ENCODE peak calls at places on chromosomes 2 and 18, in four cellular contexts. E is hepatocyte, B is HCT116, Q is PC-3. Y is an unnamed sample.

GRCh38 chr2:3253913-3254437 is 123.6 kb downstream of the EIPR1 start:
- DNase-seq in E (no peak), B (no peak), Q (no peak), Y (no peak)

GRCh38 chr18:26405190-26405781 is 143.1 kb downstream of the KCTD1 start:
- DNase-seq in E (peak; percentile 51), B (peak; percentile 36), Q (peak; percentile 62), Y (no peak)

GRCh38 chr2:154013514-154013913 is 141.8 kb downstream of the GALNT13 start:
- DNase-seq in E (no peak), B (no peak), Q (no peak), Y (no peak)

GRCh38 chr2:120239488-120240287 is 13.0 kb upstream of the RALB start:
- DNase-seq in E (peak; percentile 85), B (no peak), Q (peak; percentile 92), Y (no peak)

GRCh38 chr2:179569834-179570233 is 291.6 kb downstream of the ZNF385B start:
- DNase-seq in E (peak; percentile 56), B (no peak), Q (peak; percentile 68), Y (no peak)

GRCh38 chr2:31414601-31415241 is at the start of gene XDH:
- DNase-seq in E (peak; percentile 66), B (no peak), Q (peak; percentile 68), Y (no peak)

GRCh38 chr2:86441789-86442641 is 844 bp downstream of the KDM3A start:
- DNase-seq in E (peak; percentile 67), B (no peak), Q (peak; percentile 43), Y (no peak)

GRCh38 chr18:50297621-50298442 is 10.3 kb upstream of the CXXC1 start:
- DNase-seq in E (peak; percentile 70), B (no peak), Q (no peak), Y (no peak)

GRCh38 chr2:202564226-202564625 is 70.5 kb upstream of the FAM117B start:
- DNase-seq in E (no peak), B (no peak), Q (no peak), Y (no peak)

GRCh38 chr2:1730047-1730937 is 14.0 kb downstream of the PXDN start:
- DNase-seq in E (peak; percentile 59), B (no peak), Q (peak; percentile 92), Y (no peak)

GRCh38 chr2:203341741-203342310 is 13.6 kb downstream of the ABI2 start:
- DNase-seq in E (no peak), B (no peak), Q (peak; percentile 34), Y (no peak)

GRCh38 chr18:48575658-48576453 is 37.0 kb downstream of the CTIF start:
- DNase-seq in E (no peak), B (no peak), Q (no peak), Y (no peak)

GRCh38 chr2:109591236-109591635 is 22.5 kb downstream of the SEPTIN10 start:
- DNase-seq in E (no peak), B (no peak), Q (no peak), Y (no peak)

GRCh38 chr2:1758774-1759610 is 14.7 kb upstream of the PXDN start:
- DNase-seq in E (no peak), B (no peak), Q (no peak), Y (no peak)

GRCh38 chr2:231965118-231965517 is 3.6 kb downstream of the DIS3L2 start:
- DNase-seq in E (no peak), B (no peak), Q (no peak), Y (no peak)

GRCh38 chr2:75094405-75094804 is 104.9 kb downstream of the TACR1 start:
- DNase-seq in E (no peak), B (no peak), Q (no peak), Y (no peak)

GRCh38 chr2:71282493-71282892 is 49.1 kb upstream of the ZNF638 start:
- DNase-seq in E (no peak), B (no peak), Q (no peak), Y (no peak)

GRCh38 chr2:232147440-232148077 is 186.0 kb downstream of the DIS3L2 start:
- DNase-seq in E (no peak), B (no peak), Q (no peak), Y (no peak)

GRCh38 chr2:19362094-19362649 is 3.7 kb upstream of the OSR1 start:
- DNase-seq in E (no peak), B (no peak), Q (peak; percentile 44), Y (no peak)

GRCh38 chr2:19361325-19361990 is 3.0 kb upstream of the OSR1 start:
- DNase-seq in E (no peak), B (no peak), Q (no peak), Y (no peak)

GRCh38 chr2:19364014-19364413 is 5.6 kb upstream of the OSR1 start:
- DNase-seq in E (no peak), B (no peak), Q (no peak), Y (no peak)

GRCh38 chr2:19363474-19363778 is 5.0 kb upstream of the OSR1 start:
- DNase-seq in E (no peak), B (no peak), Q (no peak), Y (no peak)

DNA sequence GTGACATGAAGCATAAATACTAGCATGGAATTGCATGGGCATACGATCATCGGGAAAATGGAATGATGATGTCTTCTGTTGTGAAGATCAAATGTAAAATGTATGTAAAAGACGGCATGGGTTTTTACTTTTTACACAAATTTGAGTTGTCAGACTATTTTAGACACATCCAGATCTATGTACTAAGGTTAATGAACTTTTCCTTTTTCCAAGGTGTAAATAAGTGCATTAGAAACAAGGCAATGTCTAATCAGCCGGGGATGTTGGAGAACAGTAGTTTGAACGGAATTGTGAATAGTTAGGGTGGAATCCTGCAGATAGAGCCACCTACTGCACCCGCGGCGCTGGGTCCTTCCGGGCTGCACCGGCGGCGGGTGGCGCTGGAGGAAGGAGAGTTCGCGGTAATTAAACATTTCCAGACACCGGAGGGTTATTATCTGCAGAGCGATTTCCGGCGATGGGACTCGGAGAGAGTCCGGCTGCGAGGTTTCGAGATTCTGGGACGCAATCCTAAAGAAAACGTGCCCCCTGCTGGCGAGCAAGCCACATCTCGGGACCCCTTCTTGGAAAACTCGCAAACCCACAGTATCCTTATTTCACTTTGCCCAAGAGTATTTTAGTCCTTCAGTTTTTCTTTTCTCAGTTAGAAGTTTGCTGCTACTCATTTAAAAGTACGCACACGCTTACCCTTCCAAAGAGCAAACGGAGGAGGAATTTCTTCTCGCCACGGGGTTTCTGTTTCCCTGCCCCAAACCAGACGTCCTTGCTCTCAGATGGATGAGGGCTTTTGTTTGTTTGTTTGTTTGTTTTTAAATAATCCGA is 4.4 kb upstream of the OSR1 start:
- DNase-seq in E (peak; percentile 90), B (peak; percentile 69), Q (peak; percentile 90), Y (peak; percentile 24)
- TF ChIP-seq EZH2 in E (no peak), B (no peak), Q (no peak), Y (no peak)

GRCh38 chr2:37387143-37387835 is 42.9 kb downstream of the QPCT start:
- DNase-seq in E (no peak), B (no peak), Q (peak; percentile 24), Y (no peak)
- H3K4me3 ChIP-seq in E (no peak overlapping the region), B (no peak overlapping the region), Q (no peak overlapping the region), Y (no peak overlapping the region)

GRCh38 chr2:217992061-217992460 is 10.7 kb downstream of the TNS1 start:
- DNase-seq in E (no peak), B (no peak), Q (no peak), Y (no peak)

GRCh38 chr2:217995741-217996141 is 7.1 kb downstream of the TNS1 start:
- DNase-seq in E (no peak), B (no peak), Q (no peak), Y (no peak)

GRCh38 chr2:217993055-217993645 is 9.6 kb downstream of the TNS1 start:
- DNase-seq in E (no peak), B (no peak), Q (peak; percentile 11), Y (no peak)

GRCh38 chr2:217994776-217995274 is 8.0 kb downstream of the TNS1 start:
- DNase-seq in E (no peak), B (no peak), Q (peak; percentile 38), Y (no peak)

DNA sequence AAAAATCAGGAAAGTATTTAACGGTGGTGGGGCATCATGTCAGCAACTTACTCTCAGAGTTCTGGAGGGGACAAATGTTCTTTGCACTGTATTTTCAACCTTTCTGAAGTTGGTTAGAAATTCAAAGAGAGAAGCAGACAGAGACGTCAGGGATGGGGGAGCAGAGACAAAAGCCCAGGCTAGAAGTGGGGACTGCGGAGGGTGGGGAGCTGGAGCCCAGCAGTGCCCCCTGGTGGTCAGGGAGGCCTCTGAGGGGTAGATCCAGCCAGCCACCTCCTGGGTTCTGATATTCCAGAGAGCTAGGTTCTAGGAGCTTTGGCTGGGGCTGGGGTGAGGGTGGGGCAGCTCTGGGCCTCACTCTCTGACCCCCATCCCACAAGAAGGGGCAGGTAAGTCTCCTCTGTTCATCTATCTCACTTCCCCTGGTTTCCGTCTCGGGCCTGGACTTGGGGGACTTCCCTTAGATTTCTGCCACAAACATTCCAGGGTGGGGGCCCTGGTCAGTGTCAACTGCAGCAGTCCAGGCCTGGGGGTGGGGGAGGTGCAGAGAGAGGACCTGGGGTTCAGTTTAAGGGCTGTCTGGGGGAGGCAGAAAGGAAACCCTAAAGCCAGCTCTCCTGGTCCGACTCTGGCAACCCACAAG is 8.9 kb downstream of the TNS1 start:
- DNase-seq in E (peak; percentile 77), B (no peak), Q (peak; percentile 35), Y (no peak)
- H3K27ac ChIP-seq in E (peak overlapping the region; percentile 40), B (no peak overlapping the region), Q (no peak overlapping the region), Y (no peak overlapping the region)

DNA sequence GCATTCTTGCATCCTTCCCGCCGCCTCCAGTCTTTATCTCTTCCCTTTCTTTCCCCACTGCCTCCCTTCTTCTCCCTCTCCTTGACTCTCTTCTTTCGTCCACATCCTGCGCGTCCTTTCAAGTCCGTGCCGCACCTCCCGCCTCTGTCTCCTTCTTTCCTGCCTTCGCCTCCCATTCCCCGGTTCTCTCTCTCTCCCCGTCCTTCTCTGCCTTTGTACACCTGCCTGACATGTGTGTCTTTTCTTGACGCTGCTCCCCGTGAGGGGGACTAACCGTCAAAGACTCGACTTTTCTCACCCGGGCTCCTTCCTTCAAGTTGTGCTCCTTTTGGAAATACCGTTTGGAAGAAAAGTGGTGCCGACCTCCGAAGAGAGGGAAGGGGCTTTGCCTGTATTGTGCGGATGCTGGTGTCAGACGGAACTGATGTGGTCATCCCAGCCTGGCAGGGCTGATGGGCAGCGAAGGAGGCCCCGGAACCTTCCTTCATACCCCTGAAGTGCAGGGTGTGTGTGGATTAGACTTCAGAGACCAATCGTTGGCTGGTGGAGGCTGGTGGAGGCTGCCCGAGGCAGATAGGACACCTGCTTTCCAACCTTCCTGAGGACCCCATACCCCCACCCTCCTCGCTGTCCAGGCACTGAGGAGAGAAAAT is 898 bp downstream of the TMEM178A start:
- DNase-seq in E (no peak), B (no peak), Q (no peak), Y (no peak)
- TF ChIP-seq EZH2 in E (peak; percentile 62), B (no peak), Q (no peak), Y (no peak)

GRCh38 chr2:7015007-7015950 is 98.1 kb downstream of the RNF144A start:
- DNase-seq in E (no peak), B (no peak), Q (no peak), Y (no peak)
- H3K4me3 ChIP-seq in E (no peak overlapping the region), B (no peak overlapping the region), Q (no peak overlapping the region), Y (no peak overlapping the region)